ENCODE peak calls at places on chromosomes 11 and 22, in six cellular contexts. I is CD8-positive, alpha-beta memory T cell; G is stomach; C is fibroblast of lung; Q is heart left ventricle; K is testis. T is an unnamed sample. For H3K4me1 and H3K36me3, the result is how much of the 10 kb centered on the place peaks cover.

GRCh38 chr22:23248583-23248982 is 68.3 kb downstream of the BCR start:
- DNase-seq in I (no peak), G (peak), C (peak), Q (no peak), K (no peak), T (no peak)

GRCh38 chr11:66886671-66887221 is 29.9 kb downstream of the LRFN4 start:
- DNase-seq in I (no peak), G (peak), C (peak), Q (peak), K (no peak), T (peak)

GRCh38 chr11:112308651-112309050 is 48.0 kb upstream of the PLET1 start:
- DNase-seq in I (no peak), G (no peak), C (no peak), Q (no peak), K (no peak), T (no peak)

GRCh38 chr11:12693075-12693473 is 18.9 kb downstream of the TEAD1 start:
- DNase-seq in I (no peak), G (no peak), C (peak), Q (no peak), K (no peak), T (no peak)

GRCh38 chr22:17205432-17205831 is 13.8 kb downstream of the ADA2 start:
- DNase-seq in I (no peak), G (no peak), C (no peak), Q (no peak), K (no peak), T (no peak)

GRCh38 chr22:21977814-21978213 is 4.8 kb downstream of the TOP3B start:
- DNase-seq in I (no peak), G (no peak), C (no peak), Q (no peak), K (no peak), T (no peak)

GRCh38 chr11:111429066-111429506 is 50.0 kb upstream of the POU2AF1 start:
- DNase-seq in I (no peak), G (peak), C (no peak), Q (no peak), K (peak), T (peak)

GRCh38 chr11:11882539-11882938 is 40.8 kb downstream of the USP47 start:
- DNase-seq in I (no peak), G (no peak), C (no peak), Q (no peak), K (no peak), T (no peak)

GRCh38 chr22:39289445-39290247 is 29.8 kb downstream of the RPL3 start:
- DNase-seq in I (no peak), G (no peak), C (no peak), Q (no peak), K (no peak), T (no peak)

GRCh38 chr22:44107341-44107740 is 73.4 kb upstream of the PARVG start:
- DNase-seq in I (no peak), G (no peak), C (peak), Q (no peak), K (no peak), T (no peak)

GRCh38 chr22:24827305-24827704 is 21.3 kb downstream of the SGSM1 start:
- DNase-seq in I (no peak), G (peak), C (no peak), Q (no peak), K (no peak), T (no peak)

GRCh38 chr22:35630387-35630793 is 13.3 kb upstream of the MB start:
- DNase-seq in I (no peak), G (no peak), C (peak), Q (no peak), K (no peak), T (no peak)

GRCh38 chr22:44085743-44086741 is 61.9 kb downstream of the PARVB start:
- DNase-seq in I (no peak), G (peak), C (peak), Q (peak), K (peak), T (peak)

GRCh38 chr22:44450503-44450902 is 47.5 kb downstream of the RTL6 start:
- DNase-seq in I (no peak), G (peak), C (no peak), Q (no peak), K (no peak), T (no peak)

GRCh38 chr11:66317322-66317765 is 500 bp upstream of the CD248 start:
- DNase-seq in I (peak), G (no peak), C (peak), Q (peak), K (no peak), T (peak)

GRCh38 chr22:23180301-23180892 is at the start of gene BCR:
- DNase-seq in I (peak), G (peak), C (peak), Q (peak), K (peak), T (peak)

GRCh38 chr11:125110506-125110905 is 920 bp downstream of the TMEM218 start:
- DNase-seq in I (no peak), G (no peak), C (peak), Q (no peak), K (no peak), T (no peak)

GRCh38 chr11:20452585-20452984 is 65.1 kb downstream of the PRMT3 start:
- DNase-seq in I (no peak), G (no peak), C (no peak), Q (no peak), K (no peak), T (no peak)

GRCh38 chr11:44598831-44599230 is 33.4 kb downstream of the CD82 start:
- DNase-seq in I (no peak), G (no peak), C (no peak), Q (no peak), K (no peak), T (no peak)

GRCh38 chr11:45921561-45922424 is 663 bp upstream of the LARGE2 start:
- DNase-seq in I (peak), G (peak), C (no peak), Q (no peak), K (peak), T (no peak)

GRCh38 chr22:41405588-41405987 is 23.8 kb downstream of the TEF start:
- DNase-seq in I (no peak), G (no peak), C (no peak), Q (no peak), K (no peak), T (no peak)

GRCh38 chr22:42814215-42814614 is 42.9 kb downstream of the ARFGAP3 start:
- DNase-seq in I (no peak), G (no peak), C (no peak), Q (no peak), K (no peak), T (no peak)

GRCh38 chr11:79182794-79183193 is 258.0 kb downstream of the TENM4 start:
- DNase-seq in I (no peak), G (no peak), C (peak), Q (no peak), K (no peak), T (no peak)

GRCh38 chr22:35894464-35894878 is 134.2 kb downstream of the RBFOX2 start:
- DNase-seq in I (no peak), G (no peak), C (no peak), Q (peak), K (peak), T (no peak)

GRCh38 chr11:60836866-60837510 is 4.9 kb upstream of the CCDC86 start:
- DNase-seq in I (no peak), G (no peak), C (no peak), Q (no peak), K (no peak), T (no peak)

GRCh38 chr11:88016392-88017020 is 158.7 kb downstream of the RAB38 start:
- DNase-seq in I (peak), G (peak), C (peak), Q (peak), K (peak), T (peak)

GRCh38 chr11:29452131-29452530 is 564.7 kb downstream of the KCNA4 start:
- DNase-seq in I (no peak), G (no peak), C (peak), Q (no peak), K (no peak), T (no peak)

GRCh38 chr11:129391350-129391749 is 15.7 kb downstream of the BARX2 start:
- DNase-seq in I (no peak), G (no peak), C (no peak), Q (no peak), K (no peak), T (no peak)

GRCh38 chr11:117618956-117619355 is 178.1 kb downstream of the DSCAML1 start:
- DNase-seq in I (no peak), G (no peak), C (no peak), Q (no peak), K (no peak), T (peak)

GRCh38 chr11:11292839-11293238 is 60.2 kb downstream of the CSNK2A3 start:
- DNase-seq in I (no peak), G (no peak), C (no peak), Q (no peak), K (no peak), T (no peak)

GRCh38 chr11:125874556-125875124 is 12.8 kb upstream of the HYLS1 start:
- DNase-seq in I (no peak), G (peak), C (peak), Q (peak), K (peak), T (peak)

GRCh38 chr22:32248276-32248675 is 6.9 kb downstream of the SLC5A4 start:
- DNase-seq in I (no peak), G (no peak), C (no peak), Q (no peak), K (no peak), T (no peak)

GRCh38 chr11:113447621-113448310 is 27.4 kb downstream of the DRD2 start:
- DNase-seq in I (no peak), G (no peak), C (peak), Q (no peak), K (no peak), T (peak)

GRCh38 chr22:49044776-49045175 is 782.9 kb downstream of the BRD1 start:
- DNase-seq in I (no peak), G (no peak), C (no peak), Q (no peak), K (no peak), T (no peak)

GRCh38 chr11:85742873-85743275 is 56.9 kb upstream of the CCDC89 start:
- DNase-seq in I (no peak), G (no peak), C (no peak), Q (no peak), K (no peak), T (no peak)

GRCh38 chr22:37176464-37177061 is 11.5 kb downstream of the C1QTNF6 start:
- DNase-seq in I (no peak), G (peak), C (peak), Q (peak), K (peak), T (peak)

GRCh38 chr11:123640677-123641494 is 13.5 kb downstream of the SCN3B start:
- DNase-seq in I (no peak), G (peak), C (peak), Q (peak), K (peak), T (peak)

GRCh38 chr22:36330655-36331305 is 57.0 kb downstream of the MYH9 start:
- DNase-seq in I (no peak), G (no peak), C (peak), Q (peak), K (no peak), T (no peak)

DNA sequence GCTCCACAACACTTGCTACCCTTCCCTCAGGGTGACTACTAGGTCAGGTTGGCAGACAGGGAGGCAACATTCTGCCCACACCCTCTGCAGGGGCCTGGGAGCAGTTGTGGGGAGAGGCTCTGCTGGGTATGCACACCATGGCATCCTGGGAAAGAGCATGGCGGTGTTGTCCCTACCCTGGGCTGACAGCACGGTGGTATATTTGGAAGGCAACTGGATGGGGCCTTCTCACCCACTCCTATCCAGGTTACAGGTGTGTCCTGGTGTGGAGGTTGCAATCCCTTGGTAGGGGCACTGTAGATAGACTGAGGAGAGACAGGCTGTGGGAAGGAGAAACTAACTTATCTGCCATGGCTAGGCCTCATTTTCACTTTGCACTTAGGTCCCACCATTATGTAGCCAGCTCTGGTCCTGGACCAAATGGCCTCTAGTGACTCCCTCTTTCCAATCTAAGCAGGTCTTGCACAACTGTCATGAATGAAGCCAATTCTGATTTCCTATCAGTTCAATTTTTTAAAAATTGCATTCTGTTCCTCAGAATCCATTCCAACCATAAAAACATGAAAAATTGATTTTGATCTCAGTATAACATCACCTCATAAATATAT is 54.0 kb upstream of the CD44 start:
- DNase-seq in I (no peak), G (no peak), C (no peak), Q (no peak), K (no peak), T (no peak)
- H3K4me1 ChIP-seq in I (half or more), G (under half), C (under half), Q (half or more), K (under half), T (under half)

GRCh38 chr11:72969894-72970335 is 155.7 kb downstream of the ATG16L2 start:
- DNase-seq in I (no peak), G (no peak), C (peak), Q (no peak), K (no peak), T (no peak)
- H3K4me3 ChIP-seq in I (no peak), G (no peak), C (no peak), Q (no peak), K (no peak), T (no peak)

GRCh38 chr22:25935266-25936058 is 193.5 kb downstream of the MYO18B start:
- DNase-seq in I (no peak), G (no peak), C (no peak), Q (no peak), K (no peak), T (no peak)
- H3K36me3 ChIP-seq in I (under half), G (under half), C (under half), Q (under half), K (under half), T (under half)

GRCh38 chr22:31221084-31221483 is 9.0 kb downstream of the LIMK2 start:
- DNase-seq in I (no peak), G (no peak), C (no peak), Q (no peak), K (no peak), T (no peak)

GRCh38 chr22:31215018-31215535 is 3.0 kb downstream of the LIMK2 start:
- DNase-seq in I (no peak), G (no peak), C (no peak), Q (no peak), K (no peak), T (no peak)

GRCh38 chr22:31218565-31219262 is 6.6 kb downstream of the LIMK2 start:
- DNase-seq in I (no peak), G (no peak), C (no peak), Q (no peak), K (no peak), T (no peak)

GRCh38 chr22:31212783-31213626 is 907 bp downstream of the LIMK2 start:
- DNase-seq in I (no peak), G (no peak), C (no peak), Q (no peak), K (no peak), T (no peak)

DNA sequence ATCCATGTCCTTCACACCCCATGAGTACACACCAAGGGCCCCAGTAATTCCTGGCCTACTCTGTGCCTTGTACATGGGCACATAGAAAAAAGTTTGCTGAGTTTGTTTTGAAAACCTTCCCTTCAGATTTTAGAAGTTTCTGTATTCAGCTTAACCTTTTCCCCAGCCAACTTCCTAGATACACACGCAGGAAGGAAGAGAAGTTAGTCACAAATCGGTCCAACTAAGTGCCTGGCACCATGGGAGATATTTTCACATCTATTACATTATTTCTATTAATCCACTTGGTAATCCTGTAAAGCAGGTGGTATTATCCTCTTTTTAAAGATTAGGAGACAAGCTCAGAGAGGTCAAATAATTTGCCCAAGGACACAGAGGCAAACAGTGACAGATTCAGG is 5.8 kb downstream of the LIMK2 start:
- DNase-seq in I (no peak), G (no peak), C (no peak), Q (no peak), K (no peak), T (no peak)
- H3K4me1 ChIP-seq in I (under half), G (under half), C (under half), Q (under half), K (half or more), T (under half)

DNA sequence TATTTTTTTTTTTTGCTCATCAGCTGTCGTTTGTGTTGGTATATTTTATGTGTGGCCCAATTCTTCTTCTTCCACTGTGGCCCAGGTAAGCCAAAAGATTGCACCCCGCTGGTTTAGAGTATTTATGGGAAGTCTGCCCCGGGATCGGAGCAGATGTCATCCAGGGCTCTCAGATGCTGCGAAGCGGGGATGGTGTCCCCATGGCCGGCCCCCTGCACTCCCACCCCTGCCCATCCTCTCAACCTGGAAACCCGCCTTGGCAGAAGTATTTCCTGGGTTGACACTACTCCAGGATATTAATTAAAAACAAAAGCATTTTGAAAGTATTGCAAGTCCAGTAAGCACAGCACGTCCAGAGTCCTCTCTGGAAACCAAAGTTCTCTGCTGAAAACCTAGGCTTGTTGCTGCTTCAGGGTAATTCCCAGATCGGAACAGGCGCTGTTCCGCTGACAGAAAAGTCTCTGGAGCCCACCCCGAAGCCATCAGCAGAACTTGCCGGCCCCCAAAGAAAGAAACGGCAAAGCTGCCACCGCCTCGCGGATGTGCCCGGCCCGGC is 833 bp downstream of the SCUBE2 start:
- DNase-seq in I (no peak), G (no peak), C (no peak), Q (no peak), K (no peak), T (no peak)
- H3K4me3 ChIP-seq in I (no peak), G (peak), C (peak), Q (peak), K (peak), T (no peak)

GRCh38 chr11:73411031-73411430 is 34.8 kb downstream of the RELT start:
- DNase-seq in I (no peak), G (no peak), C (no peak), Q (no peak), K (no peak), T (no peak)
- H3K36me3 ChIP-seq in I (under half), G (under half), C (under half), Q (under half), K (under half), T (under half)

GRCh38 chr11:27930946-27931345 is 177.0 kb downstream of the KIF18A start:
- DNase-seq in I (no peak), G (no peak), C (no peak), Q (no peak), K (no peak), T (no peak)

GRCh38 chr11:27933992-27934829 is 173.7 kb downstream of the KIF18A start:
- DNase-seq in I (no peak), G (no peak), C (peak), Q (no peak), K (no peak), T (no peak)

GRCh38 chr11:27938011-27938410 is 169.9 kb downstream of the KIF18A start:
- DNase-seq in I (no peak), G (no peak), C (peak), Q (no peak), K (no peak), T (no peak)

GRCh38 chr11:27934830-27935145 is 173.2 kb downstream of the KIF18A start:
- DNase-seq in I (no peak), G (no peak), C (peak), Q (no peak), K (no peak), T (no peak)
- H3K4me1 ChIP-seq in I (under half), G (under half), C (under half), Q (under half), K (under half), T (under half)